ENCODE peak calls at places on chromosomes 5 and 9, in eight cellular contexts. Q is neural progenitor cell; J is psoas muscle; B is brain microvascular endothelial cell; C is astrocyte; X is effector memory CD4-positive, alpha-beta T cell; E is WERI-Rb-1; W is aorta. O is an unnamed sample.

GRCh38 chr5:134018154-134018985 is 13.6 kb upstream of the VDAC1 start:
- DNase-seq in Q (no peak), W (no peak), J (no peak), B (no peak), C (peak; percentile 8), X (no peak), E (no peak), O (no peak)

GRCh38 chr9:97874617-97875016 is 21.6 kb downstream of the FOXE1 start:
- DNase-seq in W (no peak), J (no peak), X (no peak), E (no peak), Q (no peak), C (no peak), B (no peak), O (no peak)

GRCh38 chr5:74943905-74944304 is 77.7 kb upstream of the FAM169A start:
- DNase-seq in B (no peak), E (no peak), J (no peak), W (no peak), X (no peak), Q (peak; percentile 20), C (no peak), O (no peak)

GRCh38 chr9:96071245-96072124 is 196.0 kb downstream of the ERCC6L2 start:
- DNase-seq in J (no peak), X (no peak), Q (peak; percentile 67), B (peak; percentile 56), C (peak; percentile 4), W (no peak), E (peak; percentile 70), O (peak; percentile 94)

GRCh38 chr5:38008198-38008597 is 168.4 kb upstream of the GDNF start:
- DNase-seq in Q (no peak), C (no peak), E (no peak), W (no peak), B (no peak), X (no peak), J (no peak), O (no peak)

GRCh38 chr5:16712600-16712999 is 95.8 kb upstream of the RETREG1 start:
- DNase-seq in Q (no peak), B (no peak), J (no peak), W (no peak), C (no peak), E (no peak), X (no peak), O (no peak)

GRCh38 chr9:113541019-113541900 is 77.7 kb downstream of the RGS3 start:
- DNase-seq in W (peak; percentile 54), X (no peak), E (peak; percentile 66), Q (peak; percentile 87), J (no peak), B (peak; percentile 75), C (peak; percentile 45), O (peak; percentile 86)

GRCh38 chr9:137619240-137620090 is 660 bp downstream of the EHMT1 start:
- DNase-seq in X (no peak), Q (peak; percentile 74), B (peak; percentile 33), E (no peak), J (peak; percentile 44), C (peak; percentile 28), W (peak; percentile 66), O (peak; percentile 98)

GRCh38 chr9:86112057-86112456 is 12.7 kb upstream of the GOLM1 start:
- DNase-seq in B (no peak), W (no peak), X (no peak), Q (no peak), J (no peak), E (no peak), C (no peak), O (no peak)
- H3K27me3 ChIP-seq in B (no peaks in the 10 kb centered on the region), W (no peaks in the 10 kb centered on the region), X (no peaks in the 10 kb centered on the region), Q (no peaks in the 10 kb centered on the region), J (no peaks in the 10 kb centered on the region), E (no peaks in the 10 kb centered on the region), C (peaks cover 3% of the 10 kb centered on the region), O (no peaks in the 10 kb centered on the region)

DNA sequence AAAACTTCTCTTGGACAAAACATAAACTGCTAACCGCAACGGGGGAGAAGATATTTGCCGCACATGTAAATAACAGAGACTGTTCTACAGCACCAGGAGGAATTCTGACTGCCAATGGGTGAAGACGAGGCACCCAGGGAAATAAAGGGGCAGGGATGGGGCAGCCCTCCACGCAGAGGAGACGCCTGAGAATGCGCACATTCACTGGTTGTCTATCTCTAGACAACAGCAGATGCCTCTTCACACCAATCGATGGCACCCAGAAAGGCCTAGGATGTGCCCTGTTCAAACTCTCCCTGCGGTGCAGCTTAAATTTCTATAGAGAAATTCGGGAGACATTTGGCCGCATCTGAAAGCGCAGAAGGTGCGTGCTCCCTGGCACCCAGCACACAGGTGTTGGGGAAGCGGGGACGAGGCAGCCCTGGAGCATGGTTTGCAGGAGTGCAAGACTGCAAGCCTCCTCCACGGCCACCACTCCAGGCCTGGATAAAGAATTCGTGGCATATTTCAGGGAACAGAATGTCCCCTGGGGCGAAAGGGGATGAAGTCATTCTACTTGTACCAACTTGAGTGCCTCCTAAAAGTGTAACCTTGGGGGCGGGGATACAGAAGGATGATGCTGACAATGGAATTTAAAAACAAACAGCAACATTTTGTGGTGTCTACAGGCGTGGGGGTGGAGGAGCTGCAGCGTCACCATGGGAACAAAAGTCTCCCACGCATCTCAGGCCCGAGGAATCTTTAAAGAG is 6.3 kb upstream of the IRX2 start:
- DNase-seq in Q (no peak), W (no peak), C (peak; percentile 78), E (no peak), J (no peak), B (no peak), X (no peak), O (peak; percentile 98)
- H3K27me3 ChIP-seq in Q (peaks cover 61% of the 10 kb centered on the region), W (no peaks in the 10 kb centered on the region), C (peaks cover 6% of the 10 kb centered on the region), E (peaks cover 57% of the 10 kb centered on the region), J (peaks cover 40% of the 10 kb centered on the region), B (peaks cover 38% of the 10 kb centered on the region), X (peaks cover 18% of the 10 kb centered on the region), O (no peaks in the 10 kb centered on the region)

DNA sequence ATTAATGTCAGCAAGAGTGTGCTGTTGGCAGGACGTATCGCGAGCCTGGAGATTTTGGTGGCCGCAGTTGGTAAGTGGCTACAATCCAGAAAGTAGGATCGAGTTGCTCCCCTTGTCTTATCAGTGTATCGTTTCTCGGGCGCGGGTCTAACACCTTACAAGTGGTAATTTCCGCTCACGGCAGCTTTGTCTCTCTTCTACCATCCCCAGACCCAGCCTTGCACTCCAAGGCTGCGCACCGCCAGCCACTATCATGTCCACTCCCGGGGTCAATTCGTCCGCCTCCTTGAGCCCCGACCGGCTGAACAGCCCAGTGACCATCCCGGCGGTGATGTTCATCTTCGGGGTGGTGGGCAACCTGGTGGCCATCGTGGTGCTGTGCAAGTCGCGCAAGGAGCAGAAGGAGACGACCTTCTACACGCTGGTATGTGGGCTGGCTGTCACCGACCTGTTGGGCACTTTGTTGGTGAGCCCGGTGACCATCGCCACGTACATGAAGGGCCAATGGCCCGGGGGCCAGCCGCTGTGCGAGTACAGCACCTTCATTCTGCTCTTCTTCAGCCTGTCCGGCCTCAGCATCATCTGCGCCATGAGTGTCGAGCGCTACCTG is 1.1 kb downstream of the PTGER4 start:
- DNase-seq in W (peak; percentile 61), J (peak; percentile 23), E (peak; percentile 37), Q (peak; percentile 44), B (peak; percentile 41), C (no peak), X (peak; percentile 33), O (peak; percentile 64)
- H3K27me3 ChIP-seq in W (no peaks in the 10 kb centered on the region), J (peaks cover 20% of the 10 kb centered on the region), E (peaks cover 13% of the 10 kb centered on the region), Q (peaks cover 83% of the 10 kb centered on the region), B (no peaks in the 10 kb centered on the region), C (no peaks in the 10 kb centered on the region), X (no peaks in the 10 kb centered on the region), O (no peaks in the 10 kb centered on the region)

GRCh38 chr5:73412597-73412988 is 36.0 kb downstream of the FOXD1 start:
- DNase-seq in C (peak; percentile 94), Q (no peak), X (no peak), E (no peak), B (peak; percentile 61), J (no peak), W (no peak), O (peak; percentile 92)
- H3K27me3 ChIP-seq in C (no peaks in the 10 kb centered on the region), Q (peaks cover 38% of the 10 kb centered on the region), X (peaks cover 4% of the 10 kb centered on the region), E (no peaks in the 10 kb centered on the region), B (no peaks in the 10 kb centered on the region), J (peaks cover 6% of the 10 kb centered on the region), W (no peaks in the 10 kb centered on the region), O (no peaks in the 10 kb centered on the region)

GRCh38 chr5:1760656-1761452 is 38.8 kb downstream of the MRPL36 start:
- DNase-seq in J (no peak), X (no peak), Q (no peak), W (peak; percentile 21), E (peak; percentile 3), C (no peak), B (no peak), O (peak; percentile 75)

GRCh38 chr5:1762121-1762877 is 37.3 kb downstream of the MRPL36 start:
- DNase-seq in J (no peak), E (peak; percentile 8), Q (no peak), W (peak; percentile 25), X (no peak), B (no peak), C (no peak), O (peak; percentile 73)

GRCh38 chr5:1762878-1763547 is 36.6 kb downstream of the MRPL36 start:
- DNase-seq in W (peak; percentile 20), E (peak; percentile 5), C (no peak), B (no peak), J (no peak), X (no peak), Q (no peak), O (peak; percentile 72)

GRCh38 chr5:1759378-1759970 is 40.2 kb downstream of the MRPL36 start:
- DNase-seq in Q (no peak), B (no peak), J (no peak), E (peak; percentile 4), X (no peak), W (peak; percentile 41), C (no peak), O (peak; percentile 46)

DNA sequence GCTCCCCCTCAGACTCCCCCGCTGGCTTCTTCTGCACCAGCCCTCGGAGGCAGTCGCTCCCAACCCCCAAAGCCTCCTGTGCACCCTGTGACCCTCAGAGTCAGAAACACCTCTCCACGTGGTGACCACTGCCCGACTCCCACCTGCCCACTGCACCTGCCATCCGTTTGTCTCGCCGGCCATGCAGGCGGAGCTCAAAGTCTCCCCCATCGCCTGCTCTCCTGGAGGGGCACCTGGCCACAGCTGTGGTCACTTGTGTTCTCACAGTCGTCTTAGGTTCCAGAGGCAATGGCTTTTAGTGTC is 38.2 kb downstream of the MRPL36 start:
- DNase-seq in W (no peak), X (no peak), J (no peak), C (no peak), B (no peak), E (no peak), Q (no peak), O (peak; percentile 73)
- H3K27me3 ChIP-seq in W (no peaks in the 10 kb centered on the region), X (no peaks in the 10 kb centered on the region), J (peaks cover 12% of the 10 kb centered on the region), C (no peaks in the 10 kb centered on the region), B (no peaks in the 10 kb centered on the region), E (peaks cover 96% of the 10 kb centered on the region), Q (no peaks in the 10 kb centered on the region), O (peaks cover 41% of the 10 kb centered on the region)

GRCh38 chr5:1851290-1851934 is 31.3 kb downstream of the IRX4 start:
- DNase-seq in Q (peak; percentile 48), X (no peak), B (no peak), E (no peak), C (no peak), W (no peak), J (no peak), O (no peak)
- H3K27me3 ChIP-seq in Q (peaks cover 89% of the 10 kb centered on the region), X (peaks cover 17% of the 10 kb centered on the region), B (peaks cover 38% of the 10 kb centered on the region), E (peaks cover 17% of the 10 kb centered on the region), C (peaks cover 27% of the 10 kb centered on the region), W (no peaks in the 10 kb centered on the region), J (peaks cover 18% of the 10 kb centered on the region), O (peaks cover 34% of the 10 kb centered on the region)

GRCh38 chr5:173235499-173236394 is 741 bp upstream of the NKX2-5 start:
- DNase-seq in B (no peak), X (no peak), W (no peak), J (no peak), E (no peak), C (no peak), Q (peak; percentile 52), O (no peak)
- H3K27me3 ChIP-seq in B (peaks cover 98% of the 10 kb centered on the region), X (peaks cover 62% of the 10 kb centered on the region), W (peaks cover 2% of the 10 kb centered on the region), J (peaks cover 64% of the 10 kb centered on the region), E (peaks cover 22% of the 10 kb centered on the region), C (peaks cover 98% of the 10 kb centered on the region), Q (peaks cover 100% of the 10 kb centered on the region), O (peaks cover 99% of the 10 kb centered on the region)